ENCODE peak calls at places on chromosomes 1 and 21, in five cellular contexts. U, A, J, V and W are unnamed samples. For H3K4me1, the result is how much of the 10 kb centered on the place peaks cover.

GRCh38 chr1:21929951-21930615 is 7.0 kb downstream of the HSPG2 start:
- DNase-seq in J (no peak), U (no peak), A (no peak), V (no peak), W (no peak)

GRCh38 chr21:20004353-20004752 is 993.9 kb upstream of the NCAM2 start:
- DNase-seq in A (no peak), U (no peak), V (no peak), J (no peak), W (no peak)

GRCh38 chr1:44849575-44850132 is 6.6 kb upstream of the PTCH2 start:
- DNase-seq in J (no peak), V (no peak), U (no peak), A (no peak), W (no peak)

GRCh38 chr1:26429741-26430140 is 2.4 kb upstream of the DHDDS start:
- DNase-seq in U (no peak), A (no peak), V (no peak), J (no peak), W (no peak)

GRCh38 chr1:109873278-109874175 is 37.1 kb upstream of the CSF1 start:
- DNase-seq in U (peak), V (no peak), A (no peak), J (no peak), W (no peak)

GRCh38 chr1:10651377-10651776 is 145.1 kb downstream of the CASZ1 start:
- DNase-seq in V (no peak), U (no peak), J (no peak), A (no peak), W (no peak)

GRCh38 chr1:111733183-111733995 is 5.8 kb downstream of the INKA2 start:
- DNase-seq in U (no peak), J (no peak), A (peak), V (no peak), W (no peak)

GRCh38 chr1:209349372-209350324 is 233.9 kb upstream of the CAMK1G start:
- DNase-seq in V (no peak), J (no peak), A (no peak), U (no peak), W (no peak)

GRCh38 chr1:27526569-27527222 is 36.7 kb upstream of the WASF2 start:
- DNase-seq in J (no peak), A (no peak), V (no peak), U (no peak), W (no peak)

GRCh38 chr1:151915066-151915686 is 5.9 kb upstream of the THEM4 start:
- DNase-seq in J (no peak), U (no peak), A (no peak), V (no peak), W (no peak)

GRCh38 chr1:91651671-91652071 is 151.0 kb downstream of the CDC7 start:
- DNase-seq in J (peak), V (no peak), U (no peak), A (no peak), W (no peak)

GRCh38 chr1:2233997-2234761 is 6.1 kb downstream of the SKI start:
- DNase-seq in U (peak), J (peak), V (peak), A (peak), W (no peak)

GRCh38 chr1:205291577-205291976 is 30.0 kb downstream of the NUAK2 start:
- DNase-seq in V (no peak), J (no peak), A (no peak), U (no peak), W (no peak)

GRCh38 chr1:203465943-203466342 is 9.7 kb upstream of the PRELP start:
- DNase-seq in U (no peak), V (no peak), J (no peak), A (no peak), W (no peak)

GRCh38 chr1:204647114-204647804 is 38.3 kb downstream of the LRRN2 start:
- DNase-seq in V (no peak), U (no peak), J (peak), A (no peak), W (peak)

GRCh38 chr1:176719478-176719877 is 256.5 kb downstream of the PAPPA2 start:
- DNase-seq in V (no peak), J (no peak), A (no peak), U (no peak), W (no peak)

GRCh38 chr1:66333463-66334232 is 200.3 kb upstream of the SGIP1 start:
- DNase-seq in J (no peak), U (no peak), A (no peak), V (no peak), W (no peak)

GRCh38 chr1:72322910-72323309 is 40.6 kb upstream of the NEGR1 start:
- DNase-seq in J (no peak), U (no peak), A (no peak), V (no peak), W (no peak)

GRCh38 chr1:156504062-156504813 is 3.7 kb upstream of the MEF2D start:
- DNase-seq in J (no peak), U (no peak), V (no peak), A (no peak), W (no peak)

GRCh38 chr1:82919828-82920227 is 1079.1 kb downstream of the TTLL7 start:
- DNase-seq in V (no peak), A (no peak), J (no peak), U (no peak), W (no peak)

GRCh38 chr1:180542113-180542512 is 16.7 kb upstream of the OVAAL start:
- DNase-seq in J (no peak), V (no peak), A (no peak), U (peak), W (no peak)

GRCh38 chr1:24827737-24828136 is 82.5 kb downstream of the CLIC4 start:
- DNase-seq in A (no peak), J (no peak), V (no peak), U (no peak), W (no peak)

GRCh38 chr21:34336756-34337391 is 26.9 kb upstream of the KCNE2 start:
- DNase-seq in U (no peak), A (no peak), J (no peak), V (no peak), W (no peak)

GRCh38 chr1:20082772-20083171 is 12.8 kb downstream of the PLA2G5 start:
- DNase-seq in V (no peak), U (no peak), A (no peak), J (no peak), W (no peak)
- H3K27ac ChIP-seq in V (no peak), U (no peak), A (no peak), J (no peak), W (no peak)

GRCh38 chr1:225462714-225463574 is 35.1 kb upstream of the LBR start:
- DNase-seq in U (no peak), V (no peak), A (no peak), J (no peak), W (no peak)

GRCh38 chr1:225460021-225460736 is 32.3 kb upstream of the LBR start:
- DNase-seq in V (no peak), A (no peak), J (no peak), U (no peak), W (no peak)

GRCh38 chr1:225461533-225462428 is 33.9 kb upstream of the LBR start:
- DNase-seq in V (no peak), A (no peak), J (peak), U (no peak), W (no peak)

GRCh38 chr1:225462429-225462713 is 34.5 kb upstream of the LBR start:
- DNase-seq in A (no peak), U (no peak), J (no peak), V (no peak), W (no peak)

DNA sequence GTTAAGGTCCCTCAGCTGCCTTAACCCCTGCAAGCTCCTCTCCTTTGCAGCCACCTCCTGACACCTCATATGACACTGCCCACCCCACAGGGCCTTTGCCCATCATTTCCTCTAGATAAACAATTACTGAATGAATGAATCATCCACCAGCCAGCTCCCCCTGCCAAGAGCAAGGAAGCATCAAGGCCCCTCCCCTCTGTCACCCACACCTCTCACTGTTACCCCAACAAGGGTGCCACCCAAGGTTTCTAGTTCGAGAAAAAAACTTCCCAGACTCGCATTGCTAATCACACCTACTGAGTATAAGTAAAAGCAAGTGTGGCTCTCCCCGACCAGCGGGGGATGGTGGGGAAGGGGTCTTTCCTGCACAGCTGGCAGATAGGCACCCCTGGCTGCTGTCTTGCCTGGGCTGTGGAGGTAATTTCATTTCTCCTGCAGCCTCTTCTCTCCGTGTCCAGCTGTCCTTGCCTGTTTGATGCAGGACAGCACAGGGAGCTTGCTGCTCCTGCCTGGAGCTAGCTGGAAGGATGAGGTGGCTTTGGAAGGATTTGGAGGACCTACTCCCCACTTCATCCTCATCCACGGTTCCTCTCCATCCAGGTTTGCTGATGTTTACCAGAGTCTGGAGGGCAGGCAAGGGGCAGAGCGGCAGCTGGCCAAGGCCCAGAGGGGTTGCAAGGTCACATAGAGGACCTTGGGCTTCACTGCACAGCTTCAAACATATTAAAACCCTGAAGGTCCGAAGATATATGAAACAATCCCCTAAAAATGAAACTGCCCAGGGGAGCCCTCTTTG is 33.1 kb upstream of the LBR start:
- DNase-seq in V (peak), U (no peak), A (peak), J (no peak), W (no peak)
- H3K4me3 ChIP-seq in V (no peak), U (no peak), A (no peak), J (no peak), W (no peak)

GRCh38 chr1:94921977-94922376 is 4.9 kb downstream of the CNN3 start:
- DNase-seq in J (no peak), V (no peak), U (no peak), A (no peak), W (no peak)
- H3K4me1 ChIP-seq in J (under half), V (under half), U (under half), A (under half), W (under half)

GRCh38 chr21:41363370-41364270 is 1.8 kb downstream of the MX2 start:
- DNase-seq in V (no peak), U (no peak), A (peak), J (no peak), W (no peak)
- H3K27ac ChIP-seq in V (peak), U (peak), A (peak), J (no peak), W (no peak)

DNA sequence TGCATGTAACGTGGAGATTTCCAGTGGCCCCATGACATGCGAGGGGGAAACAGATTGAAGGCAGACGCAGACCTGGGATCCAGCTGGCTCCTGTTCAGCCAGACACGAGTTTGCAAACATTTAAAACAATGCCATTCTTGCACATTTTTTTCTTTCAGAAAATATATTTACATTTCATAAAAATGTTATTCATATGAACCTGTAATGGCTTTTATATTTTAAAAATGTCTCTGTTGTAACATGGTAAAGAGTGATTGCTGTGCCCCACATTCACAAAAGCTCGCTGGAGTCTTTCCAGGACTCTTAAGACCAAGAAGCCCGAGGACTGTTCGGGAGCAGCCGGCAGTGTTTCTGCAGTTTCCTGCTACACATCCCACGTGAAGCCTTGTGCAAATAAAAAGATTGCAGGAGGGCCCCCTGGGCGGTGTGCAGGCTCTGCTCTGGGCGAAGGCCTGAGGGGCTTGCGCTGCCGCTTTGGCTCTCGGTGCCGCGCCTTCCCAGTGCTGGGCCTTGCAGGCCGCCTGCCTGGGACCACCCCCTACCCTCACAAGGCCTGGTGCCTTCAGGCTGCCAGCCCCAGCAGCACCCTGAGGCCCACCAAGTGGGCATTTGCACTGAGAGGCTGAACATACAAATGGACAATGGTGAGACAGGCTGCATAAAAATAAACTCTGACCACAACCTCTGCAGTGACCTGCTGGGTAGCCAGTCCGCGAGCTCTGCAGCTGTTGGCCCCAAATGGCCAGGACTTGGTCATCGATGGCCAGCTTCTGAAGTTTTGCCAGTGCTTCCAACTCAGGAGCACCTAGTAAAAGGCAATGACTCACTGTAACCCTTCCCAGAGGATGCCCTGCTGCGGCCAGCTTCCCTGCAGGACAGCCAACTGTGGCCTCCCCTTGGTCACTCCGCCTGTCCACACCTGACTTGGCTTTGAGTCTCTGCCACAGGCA is 185.1 kb downstream of the DYRK1A start:
- DNase-seq in V (no peak), A (no peak), U (no peak), J (peak), W (no peak)
- H3K4me3 ChIP-seq in V (no peak), A (no peak), U (peak), J (no peak), W (no peak)

GRCh38 chr1:59986736-59987310 is 60.2 kb upstream of the CYP2J2 start:
- DNase-seq in V (no peak), U (no peak), J (no peak), A (no peak), W (no peak)
- H3K4me1 ChIP-seq in V (under half), U (under half), J (under half), A (under half), W (under half)

GRCh38 chr1:234933031-234933430 is 195.6 kb downstream of the TOMM20 start:
- DNase-seq in A (peak), J (peak), V (no peak), U (no peak), W (no peak)

GRCh38 chr1:234932106-234932505 is 196.5 kb downstream of the TOMM20 start:
- DNase-seq in A (peak), J (peak), U (no peak), V (no peak), W (no peak)

GRCh38 chr1:234934611-234935033 is 194.0 kb downstream of the TOMM20 start:
- DNase-seq in A (no peak), U (no peak), V (no peak), J (peak), W (no peak)

GRCh38 chr1:234932506-234932905 is 196.1 kb downstream of the TOMM20 start:
- DNase-seq in A (peak), J (no peak), V (no peak), U (no peak), W (no peak)

DNA sequence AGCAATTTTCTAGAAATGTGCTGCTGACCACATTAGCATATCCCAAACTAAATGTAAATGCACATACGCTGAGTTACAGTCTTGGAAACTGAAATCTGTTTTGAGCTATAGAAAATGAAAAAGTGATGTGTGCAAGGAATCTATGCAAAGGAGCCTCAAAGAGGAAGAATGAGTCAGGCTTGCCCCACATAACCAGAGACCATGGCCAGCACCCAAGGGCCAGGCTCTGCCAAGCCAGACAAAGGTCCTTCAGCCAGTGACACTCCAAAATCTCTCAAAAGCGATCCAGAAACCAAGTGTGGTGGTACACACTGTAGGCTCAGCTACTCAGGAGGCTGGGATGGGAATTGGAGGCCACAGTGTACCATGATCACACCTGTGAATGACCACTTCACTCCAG is 195.2 kb downstream of the TOMM20 start:
- DNase-seq in V (no peak), U (no peak), A (peak), J (peak), W (no peak)
- H3K27ac ChIP-seq in V (no peak), U (peak), A (no peak), J (no peak), W (no peak)

GRCh38 chr1:38815903-38816627 is 43.5 kb downstream of the RRAGC start:
- DNase-seq in U (no peak), J (no peak), V (no peak), A (no peak), W (no peak)

GRCh38 chr1:38818706-38819439 is 40.7 kb downstream of the RRAGC start:
- DNase-seq in V (no peak), A (no peak), U (no peak), J (no peak), W (no peak)

GRCh38 chr1:38817267-38817957 is 42.2 kb downstream of the RRAGC start:
- DNase-seq in J (no peak), V (no peak), U (no peak), A (no peak), W (no peak)

GRCh38 chr1:38819516-38819915 is 40.1 kb downstream of the RRAGC start:
- DNase-seq in J (no peak), A (no peak), U (no peak), V (no peak), W (no peak)

GRCh38 chr1:38817958-38818705 is 41.4 kb downstream of the RRAGC start:
- DNase-seq in U (no peak), V (peak), J (no peak), A (peak), W (no peak)
- H3K4me3 ChIP-seq in U (peak), V (no peak), J (no peak), A (peak), W (peak)